ENCODE peak calls at places on chromosome 10, in eight cellular contexts. K, Z, D, V, J, A, T and N are unnamed samples.
A peak's percentile ranks its signal among the peaks of the same experiment; 100 is the strongest.

GRCh38 chr10:60212195-60212594 is 177.5 kb downstream of the ANK3 start:
- DNase-seq in K (no peak), Z (no peak), D (no peak), V (no peak), J (no peak), A (no peak), T (no peak), N (no peak)

GRCh38 chr10:124106241-124106905 is 13.0 kb upstream of the CHST15 start:
- DNase-seq in K (peak; percentile 48), Z (no peak), D (peak; percentile 65), V (no peak), J (peak; percentile 78), A (peak; percentile 55), T (peak; percentile 40), N (no peak)

GRCh38 chr10:126135177-126135576 is 238.8 kb downstream of the FANK1 start:
- DNase-seq in K (no peak), Z (no peak), D (no peak), V (no peak), J (peak; percentile 44), A (peak; percentile 40), T (no peak), N (peak; percentile 52)

GRCh38 chr10:46106410-46107255 is 60.6 kb upstream of the MSMB start:
- DNase-seq in K (no peak), Z (no peak), D (peak; percentile 64), V (peak; percentile 62), J (peak; percentile 75), A (peak; percentile 12), T (peak; percentile 71), N (peak; percentile 82)

GRCh38 chr10:48981310-48981907 is 41.8 kb upstream of the LRRC18 start:
- DNase-seq in K (peak; percentile 13), Z (peak; percentile 44), D (peak; percentile 69), V (peak; percentile 84), J (peak; percentile 22), A (peak; percentile 41), T (peak; percentile 66), N (peak; percentile 77)

GRCh38 chr10:93103953-93104352 is 30.3 kb downstream of the CYP26A1 start:
- DNase-seq in K (no peak), Z (no peak), D (no peak), V (no peak), J (no peak), A (no peak), T (no peak), N (no peak)

GRCh38 chr10:78634835-78635234 is 433.9 kb upstream of the ZMIZ1 start:
- DNase-seq in K (no peak), Z (no peak), D (no peak), V (no peak), J (peak; percentile 46), A (peak; percentile 34), T (no peak), N (no peak)

GRCh38 chr10:95651346-95652115 is 5.0 kb downstream of the ALDH18A1 start:
- DNase-seq in K (no peak), Z (no peak), D (no peak), V (no peak), J (no peak), A (peak; percentile 36), T (no peak), N (no peak)

GRCh38 chr10:113960617-113961260 is 82.9 kb upstream of the ADRB1 start:
- DNase-seq in K (no peak), Z (peak; percentile 10), D (no peak), V (no peak), J (peak; percentile 43), A (no peak), T (no peak), N (no peak)

GRCh38 chr10:63264852-63265617 is 131.9 kb downstream of the NRBF2 start:
- DNase-seq in K (no peak), Z (no peak), D (peak; percentile 62), V (peak; percentile 79), J (peak; percentile 78), A (peak; percentile 68), T (no peak), N (peak; percentile 48)

GRCh38 chr10:124996854-124997215 is 54.9 kb downstream of the ZRANB1 start:
- DNase-seq in K (no peak), Z (no peak), D (no peak), V (no peak), J (no peak), A (no peak), T (no peak), N (no peak)

GRCh38 chr10:13787015-13787421 is 200.3 kb downstream of the PRPF18 start:
- DNase-seq in K (no peak), Z (no peak), D (no peak), V (no peak), J (peak; percentile 92), A (peak; percentile 37), T (no peak), N (no peak)

GRCh38 chr10:636769-637168 is 52.7 kb downstream of the DIP2C start:
- DNase-seq in K (no peak), Z (no peak), D (no peak), V (no peak), J (no peak), A (no peak), T (no peak), N (no peak)

GRCh38 chr10:111072232-111072631 is 4.6 kb upstream of the ADRA2A start:
- DNase-seq in K (no peak), Z (no peak), D (no peak), V (no peak), J (no peak), A (no peak), T (no peak), N (no peak)

GRCh38 chr10:132929953-132930640 is 12.3 kb downstream of the CFAP46 start:
- DNase-seq in K (no peak), Z (no peak), D (no peak), V (no peak), J (no peak), A (no peak), T (no peak), N (no peak)

GRCh38 chr10:70563230-70563629 is 39.3 kb downstream of the PRF1 start:
- DNase-seq in K (no peak), Z (no peak), D (no peak), V (no peak), J (no peak), A (no peak), T (no peak), N (peak; percentile 37)

GRCh38 chr10:128469515-128469914 is 343.3 kb upstream of the MKI67 start:
- DNase-seq in K (no peak), Z (no peak), D (no peak), V (no peak), J (no peak), A (no peak), T (no peak), N (peak; percentile 30)
- H3K27ac ChIP-seq in K (no peak overlapping the region), Z (no peak overlapping the region), D (no peak overlapping the region), V (no peak overlapping the region), J (no peak overlapping the region), A (no peak overlapping the region), T (no peak overlapping the region), N (no peak overlapping the region)

DNA sequence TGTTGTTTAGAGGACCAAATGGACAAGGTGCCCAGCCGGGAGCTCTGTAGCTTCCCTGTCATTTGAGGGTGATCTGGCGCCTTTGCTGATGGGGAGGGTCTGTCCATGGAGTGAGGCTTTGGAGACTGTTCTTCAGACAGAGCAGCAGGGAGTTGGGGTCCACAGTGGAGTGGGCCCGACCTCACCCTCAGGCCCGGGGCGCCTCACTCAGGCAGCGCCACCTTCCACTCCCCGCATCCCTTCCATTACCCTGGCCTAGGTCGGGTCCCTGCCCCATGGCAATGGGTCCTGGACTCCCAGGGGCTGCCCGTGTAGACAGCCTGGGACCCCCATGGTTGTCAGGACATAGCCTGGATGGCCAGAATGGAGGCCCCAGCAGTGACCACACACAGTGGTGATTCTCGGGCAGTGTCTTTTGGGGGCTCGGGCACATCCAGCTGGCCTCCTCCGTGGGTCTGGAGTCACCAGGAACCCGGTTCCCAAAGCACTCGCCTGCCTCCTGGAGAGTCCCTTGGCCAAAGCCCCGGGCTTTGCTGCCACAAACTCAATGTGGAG is 38.5 kb downstream of the TCERG1L start:
- DNase-seq in K (no peak), Z (no peak), D (no peak), V (no peak), J (no peak), A (no peak), T (no peak), N (no peak)
- H3K27me3 ChIP-seq in K (no peaks in the 10 kb centered on the region), Z (no peaks in the 10 kb centered on the region), D (no peaks in the 10 kb centered on the region), V (no peaks in the 10 kb centered on the region), J (no peaks in the 10 kb centered on the region), A (no peaks in the 10 kb centered on the region), T (peaks cover 5% of the 10 kb centered on the region), N (no peaks in the 10 kb centered on the region)

GRCh38 chr10:58641708-58642107 is 129.0 kb downstream of the BICC1 start:
- DNase-seq in K (no peak), Z (no peak), D (no peak), V (no peak), J (peak; percentile 10), A (peak; percentile 88), T (no peak), N (no peak)

GRCh38 chr10:58642283-58642682 is 129.6 kb downstream of the BICC1 start:
- DNase-seq in K (no peak), Z (no peak), D (no peak), V (no peak), J (no peak), A (peak; percentile 50), T (no peak), N (no peak)

GRCh38 chr10:58641095-58641531 is 128.4 kb downstream of the BICC1 start:
- DNase-seq in K (peak; percentile 87), Z (no peak), D (no peak), V (no peak), J (peak; percentile 86), A (peak; percentile 92), T (no peak), N (no peak)

GRCh38 chr10:58644311-58644710 is 131.6 kb downstream of the BICC1 start:
- DNase-seq in K (no peak), Z (no peak), D (no peak), V (no peak), J (no peak), A (no peak), T (no peak), N (no peak)

GRCh38 chr10:58643029-58643428 is 130.4 kb downstream of the BICC1 start:
- DNase-seq in K (no peak), Z (no peak), D (no peak), V (no peak), J (no peak), A (no peak), T (no peak), N (peak; percentile 48)
- H3K27ac ChIP-seq in K (no peak overlapping the region), Z (no peak overlapping the region), D (no peak overlapping the region), V (no peak overlapping the region), J (peak overlapping the region; percentile 73), A (no peak overlapping the region), T (no peak overlapping the region), N (peak overlapping the region; percentile 59)

GRCh38 chr10:5442990-5443370 is 30.6 kb downstream of the NET1 start:
- DNase-seq in K (no peak), Z (no peak), D (no peak), V (no peak), J (no peak), A (no peak), T (no peak), N (no peak)

GRCh38 chr10:5442056-5442989 is 30.0 kb downstream of the NET1 start:
- DNase-seq in K (no peak), Z (no peak), D (peak; percentile 57), V (peak; percentile 42), J (peak; percentile 69), A (peak; percentile 55), T (no peak), N (no peak)

GRCh38 chr10:5443429-5443828 is 31.1 kb downstream of the NET1 start:
- DNase-seq in K (no peak), Z (no peak), D (no peak), V (no peak), J (no peak), A (no peak), T (no peak), N (no peak)

GRCh38 chr10:5441106-5441505 is 28.7 kb downstream of the NET1 start:
- DNase-seq in K (no peak), Z (no peak), D (no peak), V (no peak), J (no peak), A (no peak), T (no peak), N (no peak)

GRCh38 chr10:5440206-5440605 is 27.8 kb downstream of the NET1 start:
- DNase-seq in K (no peak), Z (no peak), D (no peak), V (no peak), J (peak; percentile 80), A (no peak), T (no peak), N (no peak)
- H3K27me3 ChIP-seq in K (no peaks in the 10 kb centered on the region), Z (no peaks in the 10 kb centered on the region), D (no peaks in the 10 kb centered on the region), V (no peaks in the 10 kb centered on the region), J (no peaks in the 10 kb centered on the region), A (no peaks in the 10 kb centered on the region), T (no peaks in the 10 kb centered on the region), N (no peaks in the 10 kb centered on the region)